ENCODE peak calls at places on chromosomes 12 and 14, in eight cellular contexts. T, P, R, N, E, B, I and Q are unnamed samples.

GRCh38 chr12:124168016-124168415 is 126.9 kb upstream of the RFLNA start:
- DNase-seq in T (no peak), P (no peak), R (no peak), N (no peak), E (no peak), B (no peak), I (no peak), Q (no peak)

GRCh38 chr14:52365071-52365470 is 51.0 kb downstream of the PTGER2 start:
- DNase-seq in T (no peak), P (no peak), R (no peak), N (no peak), E (no peak), B (no peak), I (no peak), Q (no peak)

GRCh38 chr12:57896437-57897201 is 44.7 kb upstream of the ATP23 start:
- DNase-seq in T (peak), P (peak), R (no peak), N (no peak), E (peak), B (no peak), I (no peak), Q (peak)

GRCh38 chr14:71602524-71602923 is 329.7 kb upstream of the RGS6 start:
- DNase-seq in T (no peak), P (no peak), R (no peak), N (no peak), E (no peak), B (no peak), I (no peak), Q (no peak)

GRCh38 chr12:10341892-10342509 is 34.3 kb downstream of the KLRD1 start:
- DNase-seq in T (no peak), P (no peak), R (no peak), N (no peak), E (no peak), B (no peak), I (no peak), Q (no peak)

GRCh38 chr12:113086249-113087164 is 30.0 kb downstream of the DTX1 start:
- DNase-seq in T (no peak), P (no peak), R (peak), N (no peak), E (peak), B (peak), I (no peak), Q (no peak)

GRCh38 chr12:14691560-14691959 is 4.8 kb downstream of the GUCY2C start:
- DNase-seq in T (no peak), P (no peak), R (no peak), N (no peak), E (peak), B (no peak), I (peak), Q (peak)

GRCh38 chr12:19239616-19240234 is 110.2 kb downstream of the PLEKHA5 start:
- DNase-seq in T (no peak), P (no peak), R (no peak), N (no peak), E (no peak), B (no peak), I (no peak), Q (no peak)

GRCh38 chr12:47280543-47281330 is 201.0 kb upstream of the AMIGO2 start:
- DNase-seq in T (no peak), P (no peak), R (no peak), N (no peak), E (no peak), B (no peak), I (no peak), Q (no peak)

GRCh38 chr14:39219075-39219499 is 14.6 kb upstream of the MIA2 start:
- DNase-seq in T (peak), P (no peak), R (peak), N (no peak), E (no peak), B (no peak), I (no peak), Q (no peak)

GRCh38 chr12:105427883-105428282 is 97.4 kb downstream of the C12orf75 start:
- DNase-seq in T (no peak), P (no peak), R (no peak), N (no peak), E (no peak), B (no peak), I (no peak), Q (no peak)

GRCh38 chr14:96275182-96276112 is 19.4 kb downstream of the BDKRB1 start:
- DNase-seq in T (peak), P (peak), R (peak), N (peak), E (peak), B (peak), I (peak), Q (peak)

GRCh38 chr14:49915085-49915484 is 22.2 kb downstream of the ARF6 start:
- DNase-seq in T (no peak), P (no peak), R (no peak), N (no peak), E (no peak), B (no peak), I (no peak), Q (no peak)

GRCh38 chr14:67416810-67417209 is 4.8 kb upstream of the PLEK2 start:
- DNase-seq in T (no peak), P (no peak), R (no peak), N (no peak), E (no peak), B (no peak), I (no peak), Q (peak)

GRCh38 chr14:77186911-77187648 is 5.5 kb downstream of the TMEM63C start:
- DNase-seq in T (no peak), P (no peak), R (no peak), N (no peak), E (peak), B (no peak), I (no peak), Q (peak)

GRCh38 chr12:59446156-59446555 is 149.7 kb upstream of the SLC16A7 start:
- DNase-seq in T (no peak), P (no peak), R (no peak), N (no peak), E (no peak), B (no peak), I (no peak), Q (no peak)

GRCh38 chr12:20549115-20549719 is 145.9 kb upstream of the SLCO1C1 start:
- DNase-seq in T (peak), P (no peak), R (peak), N (no peak), E (peak), B (no peak), I (no peak), Q (peak)

GRCh38 chr14:99273025-99273723 is 1.2 kb upstream of the BCL11B start:
- DNase-seq in T (peak), P (peak), R (peak), N (no peak), E (peak), B (no peak), I (no peak), Q (no peak)
- H3K27ac ChIP-seq in T (peak), P (no peak), R (no peak), N (no peak), E (peak), B (no peak), I (no peak), Q (no peak)

GRCh38 chr12:77847060-77847541 is 16.4 kb downstream of the NAV3 start:
- DNase-seq in T (no peak), P (no peak), R (no peak), N (no peak), E (no peak), B (peak), I (no peak), Q (no peak)

GRCh38 chr12:77837876-77838291 is 7.2 kb downstream of the NAV3 start:
- DNase-seq in T (no peak), P (no peak), R (no peak), N (no peak), E (no peak), B (no peak), I (no peak), Q (no peak)

GRCh38 chr12:77841467-77842054 is 10.9 kb downstream of the NAV3 start:
- DNase-seq in T (no peak), P (no peak), R (no peak), N (no peak), E (no peak), B (no peak), I (no peak), Q (no peak)

GRCh38 chr12:77845831-77846230 is 15.1 kb downstream of the NAV3 start:
- DNase-seq in T (no peak), P (no peak), R (no peak), N (no peak), E (no peak), B (no peak), I (no peak), Q (no peak)

DNA sequence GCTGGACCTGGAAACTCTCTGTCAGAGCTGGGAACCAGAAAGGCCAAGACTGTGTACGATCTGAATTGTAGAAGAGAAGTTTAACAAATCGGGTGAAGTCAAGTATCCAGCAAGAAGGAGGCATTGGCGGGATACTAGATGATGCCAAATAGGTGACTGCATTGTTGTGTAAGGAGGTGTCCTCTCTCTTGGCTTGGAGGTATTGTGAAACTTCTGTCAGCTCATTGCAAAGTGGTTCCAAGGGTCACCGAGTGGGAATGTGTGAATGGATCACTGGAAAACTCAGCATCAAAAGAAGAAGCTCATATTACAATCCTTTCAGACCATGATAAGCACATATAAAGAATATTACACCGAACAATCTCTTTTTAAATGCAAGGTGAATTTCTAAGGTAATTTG is 11.7 kb downstream of the NAV3 start:
- DNase-seq in T (no peak), P (no peak), R (peak), N (no peak), E (no peak), B (no peak), I (no peak), Q (no peak)
- TF ChIP-seq EP300 in T (no peak), P (no peak), R (peak), N (no peak), E (no peak), B (no peak), I (no peak), Q (no peak)

GRCh38 chr14:21382886-21383847 is 652 bp downstream of the SUPT16H start:
- DNase-seq in T (peak), P (no peak), R (peak), N (peak), E (peak), B (no peak), I (no peak), Q (peak)
- H3K27ac ChIP-seq in T (peak), P (peak), R (peak), N (peak), E (peak), B (peak), I (peak), Q (peak)

GRCh38 chr12:49680075-49680474 is 27.1 kb downstream of the FMNL3 start:
- DNase-seq in T (no peak), P (no peak), R (no peak), N (no peak), E (no peak), B (no peak), I (no peak), Q (no peak)
- TF ChIP-seq EP300 in T (no peak), P (no peak), R (no peak), N (no peak), E (no peak), B (no peak), I (no peak), Q (no peak)

GRCh38 chr12:101781834-101782543 is 42.7 kb upstream of the SYCP3 start:
- DNase-seq in T (no peak), P (no peak), R (no peak), N (no peak), E (no peak), B (no peak), I (no peak), Q (no peak)
- H3K27ac ChIP-seq in T (no peak), P (no peak), R (no peak), N (no peak), E (no peak), B (no peak), I (no peak), Q (no peak)

DNA sequence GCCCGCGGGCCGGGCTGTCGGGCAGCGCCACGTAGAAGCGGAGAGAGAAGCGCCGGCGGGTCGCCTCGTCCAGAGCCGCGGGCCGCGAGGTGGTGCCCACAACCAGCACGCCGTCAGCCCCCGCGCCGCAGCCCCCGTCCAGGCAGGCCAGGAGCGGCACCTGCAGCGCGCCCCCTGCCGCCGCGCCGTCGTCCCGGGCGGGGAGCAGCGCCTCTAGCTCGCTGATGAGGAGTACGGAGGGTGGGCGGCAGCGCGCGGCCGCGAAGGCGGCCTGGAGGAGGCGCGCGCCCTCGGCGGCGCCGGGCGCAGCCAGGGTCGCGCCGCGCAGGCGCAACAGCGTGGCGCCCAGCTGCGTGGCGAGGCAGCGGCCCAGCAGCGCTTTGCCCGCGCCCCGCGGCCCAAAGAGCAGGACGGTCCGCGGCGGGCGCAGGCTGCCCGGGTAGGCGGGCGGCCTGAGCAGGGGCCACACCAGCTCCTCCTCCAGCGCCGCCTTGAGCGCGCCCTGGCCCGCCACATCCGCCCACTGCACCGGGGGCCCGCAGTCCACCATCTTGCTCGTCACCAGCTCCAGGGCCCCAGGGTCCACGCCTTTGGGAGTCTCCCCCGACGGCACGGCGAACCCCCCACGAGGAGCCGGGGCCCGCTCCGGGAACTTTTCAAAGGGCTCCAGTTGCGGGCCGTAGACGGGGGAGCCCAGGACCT is 27.6 kb downstream of the FIGNL2 start:
- DNase-seq in T (peak), P (peak), R (no peak), N (no peak), E (peak), B (no peak), I (no peak), Q (no peak)
- TF ChIP-seq EP300 in T (no peak), P (no peak), R (no peak), N (no peak), E (no peak), B (no peak), I (no peak), Q (no peak)

DNA sequence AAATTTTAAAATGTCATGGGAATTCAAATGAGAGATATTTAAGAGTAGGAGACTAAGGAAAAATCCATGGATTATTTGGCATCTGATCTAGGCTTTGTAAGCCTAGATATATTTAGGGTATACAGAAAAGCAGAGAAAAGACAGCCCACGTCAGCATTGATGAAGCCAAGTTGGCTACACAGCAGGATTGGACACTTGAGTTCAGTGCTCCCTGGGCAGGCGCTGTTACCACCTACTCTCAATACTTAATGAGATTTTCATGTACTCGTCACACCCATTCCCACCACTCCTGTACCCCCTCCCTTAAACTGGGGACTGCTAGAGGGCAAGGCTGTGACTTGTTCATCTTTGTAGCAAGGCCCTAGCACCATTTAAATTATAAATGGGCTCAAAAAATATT is 1.7 kb upstream of the KCNJ8 start:
- DNase-seq in T (no peak), P (no peak), R (no peak), N (no peak), E (no peak), B (no peak), I (no peak), Q (no peak)
- H3K27ac ChIP-seq in T (no peak), P (no peak), R (no peak), N (peak), E (peak), B (no peak), I (peak), Q (peak)

GRCh38 chr14:36365766-36366165 is 45.3 kb upstream of the MBIP start:
- DNase-seq in T (no peak), P (no peak), R (no peak), N (no peak), E (no peak), B (no peak), I (peak), Q (no peak)
- TF ChIP-seq EP300 in T (no peak), P (no peak), R (no peak), N (no peak), E (no peak), B (no peak), I (no peak), Q (no peak)